ENCODE peak calls at places on chromosomes 4 and X, in ten cellular contexts. H, O, L, E, N, J, R, D, F and W are unnamed samples.

GRCh38 chrX:3191186-3191585 is 149.9 kb downstream of the ARSF start:
- DNase-seq in H (no peak), O (no peak), L (no peak), E (no peak), N (no peak), J (no peak), R (no peak), D (no peak), F (no peak), W (no peak)

GRCh38 chr4:8303081-8303480 is 33.5 kb downstream of the HTRA3 start:
- DNase-seq in H (no peak), O (no peak), L (no peak), E (no peak), N (peak; percentile 2), J (peak; percentile 37), R (no peak), D (no peak), F (no peak), W (no peak)

GRCh38 chr4:42513748-42514490 is 116.6 kb downstream of the SHISA3 start:
- DNase-seq in H (no peak), O (no peak), L (no peak), E (no peak), N (no peak), J (no peak), R (no peak), D (no peak), F (no peak), W (no peak)

GRCh38 chr4:119099227-119099910 is 36.3 kb upstream of the MYOZ2 start:
- DNase-seq in H (no peak), O (no peak), L (peak; percentile 82), E (peak; percentile 66), N (no peak), J (no peak), R (no peak), D (no peak), F (no peak), W (no peak)

GRCh38 chrX:71612256-71612655 is 6.1 kb downstream of the CXCR3 start:
- DNase-seq in H (no peak), O (no peak), L (no peak), E (no peak), N (no peak), J (no peak), R (no peak), D (no peak), F (no peak), W (no peak)

GRCh38 chr4:125359960-125360628 is 45.3 kb downstream of the FAT4 start:
- DNase-seq in H (no peak), O (no peak), L (no peak), E (no peak), N (no peak), J (no peak), R (no peak), D (no peak), F (no peak), W (no peak)

GRCh38 chr4:24655326-24655725 is 71.0 kb upstream of the DHX15 start:
- DNase-seq in H (no peak), O (no peak), L (no peak), E (no peak), N (no peak), J (no peak), R (no peak), D (no peak), F (no peak), W (no peak)

GRCh38 chr4:162535121-162535520 is 371.3 kb upstream of the FSTL5 start:
- DNase-seq in H (no peak), O (no peak), L (no peak), E (no peak), N (no peak), J (no peak), R (no peak), D (no peak), F (no peak), W (no peak)

GRCh38 chrX:87374324-87374723 is 143.3 kb upstream of the KLHL4 start:
- DNase-seq in H (no peak), O (no peak), L (no peak), E (no peak), N (no peak), J (no peak), R (no peak), D (no peak), F (no peak), W (no peak)

GRCh38 chrX:15447985-15448639 is 45.0 kb downstream of the PIR start:
- DNase-seq in H (no peak), O (no peak), L (peak; percentile 62), E (peak; percentile 23), N (no peak), J (no peak), R (peak; percentile 9), D (no peak), F (no peak), W (no peak)

GRCh38 chr4:73341454-73341853 is 62.6 kb upstream of the ALB start:
- DNase-seq in H (no peak), O (no peak), L (peak; percentile 60), E (peak; percentile 51), N (peak; percentile 18), J (no peak), R (peak; percentile 61), D (no peak), F (peak; percentile 55), W (no peak)

GRCh38 chr4:76067652-76068286 is 6.7 kb upstream of the ART3 start:
- DNase-seq in H (peak; percentile 71), O (peak; percentile 55), L (peak; percentile 90), E (peak; percentile 55), N (peak; percentile 74), J (no peak), R (peak; percentile 80), D (peak; percentile 64), F (peak; percentile 65), W (no peak)

GRCh38 chrX:109874548-109874947 is 128.4 kb upstream of the TMEM164 start:
- DNase-seq in H (no peak), O (no peak), L (no peak), E (no peak), N (no peak), J (no peak), R (no peak), D (no peak), F (no peak), W (no peak)

GRCh38 chrX:12767856-12768255 is 23.4 kb upstream of the PRPS2 start:
- DNase-seq in H (no peak), O (no peak), L (no peak), E (no peak), N (peak; percentile 58), J (no peak), R (no peak), D (no peak), F (no peak), W (no peak)

GRCh38 chrX:37779857-37780256 is at the start of gene CYBB:
- DNase-seq in H (no peak), O (no peak), L (no peak), E (no peak), N (no peak), J (no peak), R (no peak), D (no peak), F (no peak), W (no peak)

GRCh38 chr4:143344011-143344410 is 7.3 kb downstream of the GAB1 start:
- DNase-seq in H (no peak), O (no peak), L (no peak), E (peak; percentile 28), N (no peak), J (no peak), R (no peak), D (no peak), F (no peak), W (no peak)

GRCh38 chr4:168604496-168605373 is 107.9 kb downstream of the PALLD start:
- DNase-seq in H (no peak), O (no peak), L (peak; percentile 86), E (peak; percentile 91), N (no peak), J (no peak), R (no peak), D (no peak), F (no peak), W (no peak)

GRCh38 chr4:33841120-33841519 is 2403.2 kb downstream of the ARAP2 start:
- DNase-seq in H (no peak), O (no peak), L (no peak), E (no peak), N (no peak), J (no peak), R (no peak), D (no peak), F (no peak), W (no peak)

GRCh38 chrX:134338527-134338926 is 101.5 kb downstream of the CCDC160 start:
- DNase-seq in H (no peak), O (no peak), L (no peak), E (no peak), N (no peak), J (no peak), R (no peak), D (no peak), F (no peak), W (no peak)

GRCh38 chr4:128275351-128275750 is 12.3 kb downstream of the PGRMC2 start:
- DNase-seq in H (no peak), O (no peak), L (no peak), E (no peak), N (no peak), J (no peak), R (no peak), D (no peak), F (no peak), W (no peak)
- H3K36me3 ChIP-seq in H (peaks cover 1% of the 10 kb centered on the region), O (peaks cover 17% of the 10 kb centered on the region), L (peaks cover 40% of the 10 kb centered on the region), E (peaks cover 12% of the 10 kb centered on the region), N (peaks cover 26% of the 10 kb centered on the region), J (peaks cover 8% of the 10 kb centered on the region), R (peaks cover 15% of the 10 kb centered on the region), D (peaks cover 17% of the 10 kb centered on the region), F (peaks cover 16% of the 10 kb centered on the region), W (no peaks in the 10 kb centered on the region)

DNA sequence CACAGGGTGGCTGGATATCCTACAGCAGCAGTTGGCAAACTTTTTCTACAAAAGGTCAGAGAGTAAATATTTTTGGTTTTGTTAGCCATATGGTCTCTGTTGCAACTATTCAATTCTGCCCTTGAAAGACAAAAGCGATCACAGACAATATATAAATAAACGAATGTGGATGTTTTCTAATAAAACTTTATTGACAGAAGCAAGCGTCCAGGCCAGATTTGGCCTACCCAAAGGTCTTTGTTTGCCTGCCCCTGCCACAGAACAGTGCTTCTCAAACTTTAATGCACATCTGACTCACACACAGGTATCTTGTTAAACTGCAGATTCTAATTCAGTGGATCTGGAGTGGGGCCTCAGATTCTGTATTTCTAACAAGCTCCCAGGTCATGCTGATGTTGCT is 621.4 kb upstream of the DIPK2B start:
- DNase-seq in H (no peak), O (no peak), L (no peak), E (no peak), N (no peak), J (no peak), R (no peak), D (no peak), F (no peak), W (no peak)
- H3K36me3 ChIP-seq in H (no peaks in the 10 kb centered on the region), O (no peaks in the 10 kb centered on the region), L (no peaks in the 10 kb centered on the region), E (peaks cover 6% of the 10 kb centered on the region), N (no peaks in the 10 kb centered on the region), J (no peaks in the 10 kb centered on the region), R (no peaks in the 10 kb centered on the region), D (no peaks in the 10 kb centered on the region), F (no peaks in the 10 kb centered on the region), W (no peaks in the 10 kb centered on the region)

GRCh38 chrX:54560411-54560810 is 30.4 kb downstream of the GNL3L start:
- DNase-seq in H (peak; percentile 22), O (no peak), L (no peak), E (no peak), N (peak; percentile 18), J (no peak), R (no peak), D (no peak), F (no peak), W (no peak)
- H3K36me3 ChIP-seq in H (peaks cover 24% of the 10 kb centered on the region), O (peaks cover 44% of the 10 kb centered on the region), L (peaks cover 53% of the 10 kb centered on the region), E (peaks cover 7% of the 10 kb centered on the region), N (peaks cover 42% of the 10 kb centered on the region), J (peaks cover 36% of the 10 kb centered on the region), R (no peaks in the 10 kb centered on the region), D (peaks cover 38% of the 10 kb centered on the region), F (no peaks in the 10 kb centered on the region), W (peaks cover 3% of the 10 kb centered on the region)

GRCh38 chr4:13618212-13618806 is 9.2 kb downstream of the BOD1L1 start:
- DNase-seq in H (no peak), O (no peak), L (no peak), E (no peak), N (no peak), J (no peak), R (no peak), D (no peak), F (no peak), W (no peak)
- H3K36me3 ChIP-seq in H (peaks cover 8% of the 10 kb centered on the region), O (peaks cover 57% of the 10 kb centered on the region), L (peaks cover 62% of the 10 kb centered on the region), E (peaks cover 12% of the 10 kb centered on the region), N (peaks cover 30% of the 10 kb centered on the region), J (peaks cover 32% of the 10 kb centered on the region), R (peaks cover 52% of the 10 kb centered on the region), D (peaks cover 56% of the 10 kb centered on the region), F (peaks cover 33% of the 10 kb centered on the region), W (peaks cover 4% of the 10 kb centered on the region)